ENCODE peak calls at places on chromosome 15, in eight cellular contexts. T, V, D, Y, K, W, Q and M are unnamed samples.

GRCh38 chr15:36358094-36358961 is 221.1 kb upstream of the CDIN1 start:
- DNase-seq in T (no peak), V (no peak), D (no peak), Y (peak), K (no peak), W (no peak), Q (no peak), M (no peak)

GRCh38 chr15:68775671-68776476 is 44.8 kb downstream of the ANP32A start:
- DNase-seq in T (no peak), V (no peak), D (peak), Y (no peak), K (no peak), W (peak), Q (no peak), M (no peak)

GRCh38 chr15:88032787-88033186 is 223.8 kb downstream of the NTRK3 start:
- DNase-seq in T (no peak), V (no peak), D (no peak), Y (no peak), K (no peak), W (no peak), Q (no peak), M (no peak)

GRCh38 chr15:52050416-52050815 is 31.4 kb downstream of the MAPK6 start:
- DNase-seq in T (no peak), V (no peak), D (no peak), Y (no peak), K (no peak), W (no peak), Q (no peak), M (no peak)

GRCh38 chr15:88564741-88565140 is 18.3 kb upstream of the DET1 start:
- DNase-seq in T (no peak), V (no peak), D (no peak), Y (no peak), K (no peak), W (no peak), Q (no peak), M (no peak)

GRCh38 chr15:67035886-67036285 is 29.5 kb upstream of the SMAD3 start:
- DNase-seq in T (no peak), V (peak), D (no peak), Y (no peak), K (no peak), W (no peak), Q (no peak), M (no peak)

GRCh38 chr15:53837263-53837662 is 77.8 kb upstream of the WDR72 start:
- DNase-seq in T (no peak), V (no peak), D (no peak), Y (no peak), K (no peak), W (no peak), Q (peak), M (peak)

GRCh38 chr15:82810061-82810862 is 834 bp downstream of the WHAMM start:
- DNase-seq in T (peak), V (peak), D (peak), Y (no peak), K (peak), W (peak), Q (peak), M (peak)

GRCh38 chr15:87755226-87755625 is 501.3 kb downstream of the NTRK3 start:
- DNase-seq in T (no peak), V (no peak), D (no peak), Y (no peak), K (no peak), W (no peak), Q (peak), M (no peak)

GRCh38 chr15:79094611-79095021 is 4.0 kb upstream of the RASGRF1 start:
- DNase-seq in T (no peak), V (no peak), D (no peak), Y (no peak), K (no peak), W (no peak), Q (no peak), M (no peak)

GRCh38 chr15:76330281-76330680 is 6.3 kb upstream of the ISL2 start:
- DNase-seq in T (no peak), V (peak), D (no peak), Y (no peak), K (no peak), W (peak), Q (peak), M (no peak)

GRCh38 chr15:67834593-67835348 is 5.1 kb downstream of the RNU6-1 start:
- DNase-seq in T (no peak), V (no peak), D (no peak), Y (no peak), K (no peak), W (peak), Q (no peak), M (no peak)

GRCh38 chr15:92074646-92075045 is 221.1 kb downstream of the SLCO3A1 start:
- DNase-seq in T (no peak), V (no peak), D (no peak), Y (no peak), K (no peak), W (no peak), Q (peak), M (no peak)

GRCh38 chr15:39598186-39598850 is 17.4 kb downstream of the THBS1 start:
- DNase-seq in T (no peak), V (no peak), D (no peak), Y (no peak), K (no peak), W (no peak), Q (no peak), M (no peak)

GRCh38 chr15:39672666-39673065 is 91.8 kb downstream of the THBS1 start:
- DNase-seq in T (no peak), V (no peak), D (no peak), Y (no peak), K (no peak), W (no peak), Q (no peak), M (no peak)

GRCh38 chr15:79035111-79035601 is 55.4 kb downstream of the RASGRF1 start:
- DNase-seq in T (no peak), V (peak), D (no peak), Y (no peak), K (no peak), W (no peak), Q (no peak), M (no peak)

GRCh38 chr15:60580650-60581415 is 101.9 kb upstream of the ICE2 start:
- DNase-seq in T (peak), V (no peak), D (no peak), Y (no peak), K (no peak), W (no peak), Q (no peak), M (no peak)

GRCh38 chr15:78372880-78373279 is 32.7 kb downstream of the CRABP1 start:
- DNase-seq in T (no peak), V (no peak), D (no peak), Y (no peak), K (no peak), W (peak), Q (no peak), M (peak)

GRCh38 chr15:23569513-23569912 is 4.0 kb downstream of the MKRN3 start:
- DNase-seq in T (no peak), V (no peak), D (no peak), Y (no peak), K (no peak), W (no peak), Q (no peak), M (no peak)

GRCh38 chr15:81887913-81888312 is 157.9 kb downstream of the MEX3B start:
- DNase-seq in T (no peak), V (no peak), D (no peak), Y (peak), K (no peak), W (no peak), Q (no peak), M (no peak)

GRCh38 chr15:58442122-58442521 is 10.3 kb downstream of the LIPC start:
- DNase-seq in T (no peak), V (no peak), D (no peak), Y (no peak), K (no peak), W (no peak), Q (no peak), M (no peak)

GRCh38 chr15:66580643-66581042 is 14.8 kb upstream of the LCTL start:
- DNase-seq in T (no peak), V (no peak), D (no peak), Y (no peak), K (no peak), W (no peak), Q (no peak), M (no peak)